ENCODE peak calls at places on chromosomes 13 and 19, in ten cellular contexts. N is heart right ventricle, B is fibroblast of lung, S is astrocyte, I is A673, U is HFF-Myc, A is suprapubic skin, J is endothelial cell, Z is mammary epithelial cell, C is dorsolateral prefrontal cortex. O is an unnamed sample.
A peak's percentile ranks its signal among the peaks of the same experiment; 100 is the strongest.

GRCh38 chr13:24050292-24050711 is 110.2 kb upstream of the SPATA13 start:
- DNase-seq in N (no peak), B (peak; percentile 79), S (peak; percentile 73), I (peak; percentile 28), U (peak; percentile 52), A (no peak), J (no peak), Z (peak; percentile 50), C (peak; percentile 59), O (no peak)

GRCh38 chr13:112210401-112210800 is 143.5 kb downstream of the SOX1 start:
- DNase-seq in N (no peak), B (no peak), S (no peak), I (peak; percentile 9), U (no peak), A (no peak), J (no peak), Z (no peak), C (no peak), O (no peak)

GRCh38 chr13:112714366-112714765 is 24.5 kb downstream of the ATP11A start:
- DNase-seq in N (no peak), B (no peak), S (no peak), I (no peak), U (no peak), A (peak; percentile 55), J (no peak), Z (no peak), C (no peak), O (no peak)

GRCh38 chr13:112074139-112074710 is 7.3 kb downstream of the SOX1 start:
- DNase-seq in N (no peak), B (no peak), S (no peak), I (no peak), U (no peak), A (no peak), J (no peak), Z (no peak), C (no peak), O (no peak)

GRCh38 chr13:43003010-43003409 is 11.0 kb upstream of the EPSTI1 start:
- DNase-seq in N (no peak), B (peak; percentile 53), S (no peak), I (no peak), U (no peak), A (no peak), J (no peak), Z (peak; percentile 89), C (no peak), O (no peak)

GRCh38 chr19:8638078-8638619 is 7.7 kb downstream of the NFILZ start:
- DNase-seq in N (no peak), B (peak; percentile 89), S (peak; percentile 82), I (peak; percentile 78), U (no peak), A (no peak), J (no peak), Z (no peak), C (peak; percentile 32), O (no peak)

GRCh38 chr13:100751826-100752225 is 77.2 kb upstream of the TMTC4 start:
- DNase-seq in N (no peak), B (no peak), S (no peak), I (peak; percentile 22), U (no peak), A (no peak), J (no peak), Z (no peak), C (no peak), O (no peak)

GRCh38 chr19:4376991-4377781 is 23.2 kb downstream of the SH3GL1 start:
- DNase-seq in N (no peak), B (peak; percentile 40), S (no peak), I (no peak), U (no peak), A (peak; percentile 70), J (no peak), Z (peak; percentile 62), C (no peak), O (no peak)

GRCh38 chr13:40492511-40492910 is 173.9 kb downstream of the FOXO1 start:
- DNase-seq in N (peak; percentile 65), B (no peak), S (no peak), I (no peak), U (no peak), A (no peak), J (no peak), Z (no peak), C (no peak), O (no peak)

GRCh38 chr13:99464441-99464949 is 36.8 kb upstream of the TM9SF2 start:
- DNase-seq in N (no peak), B (no peak), S (no peak), I (no peak), U (peak; percentile 59), A (no peak), J (no peak), Z (no peak), C (no peak), O (no peak)

GRCh38 chr13:20546559-20546958 is 20.4 kb upstream of the IFT88 start:
- DNase-seq in N (no peak), B (no peak), S (no peak), I (no peak), U (no peak), A (no peak), J (no peak), Z (no peak), C (no peak), O (no peak)

GRCh38 chr19:5893907-5894703 is 9.5 kb downstream of the NDUFA11 start:
- DNase-seq in N (peak; percentile 62), B (no peak), S (no peak), I (no peak), U (no peak), A (no peak), J (no peak), Z (no peak), C (no peak), O (no peak)

GRCh38 chr13:35468195-35468594 is 8.3 kb downstream of the MAB21L1 start:
- DNase-seq in N (no peak), B (peak; percentile 48), S (peak; percentile 39), I (no peak), U (no peak), A (no peak), J (no peak), Z (no peak), C (no peak), O (no peak)

GRCh38 chr19:574658-575526 is 2.5 kb downstream of the BSG start:
- DNase-seq in N (peak; percentile 66), B (peak; percentile 67), S (peak; percentile 58), I (no peak), U (no peak), A (peak; percentile 56), J (no peak), Z (no peak), C (no peak), O (no peak)

GRCh38 chr13:83895994-83896580 is 13.8 kb upstream of the SLITRK1 start:
- DNase-seq in N (no peak), B (peak; percentile 74), S (peak; percentile 67), I (no peak), U (no peak), A (no peak), J (no peak), Z (peak; percentile 94), C (no peak), O (no peak)

GRCh38 chr19:41792513-41793413 is 3.6 kb upstream of the CEACAM3 start:
- DNase-seq in N (peak; percentile 13), B (peak; percentile 70), S (peak; percentile 60), I (peak; percentile 79), U (no peak), A (no peak), J (peak; percentile 70), Z (peak; percentile 35), C (no peak), O (peak; percentile 25)

GRCh38 chr19:28020631-28021315 is 1192.2 kb downstream of the UQCRFS1 start:
- DNase-seq in N (no peak), B (no peak), S (no peak), I (no peak), U (no peak), A (no peak), J (no peak), Z (no peak), C (no peak), O (no peak)

GRCh38 chr19:2064788-2065524 is 13.9 kb upstream of the MKNK2 start:
- DNase-seq in N (no peak), B (no peak), S (no peak), I (no peak), U (no peak), A (peak; percentile 75), J (no peak), Z (no peak), C (peak; percentile 69), O (no peak)
- TF ChIP-seq CTCF in N (no peak), B (no peak), S (no peak), I (no peak), U (no peak), A (no peak), J (no peak), Z (no peak), C (no peak), O (no peak)

DNA sequence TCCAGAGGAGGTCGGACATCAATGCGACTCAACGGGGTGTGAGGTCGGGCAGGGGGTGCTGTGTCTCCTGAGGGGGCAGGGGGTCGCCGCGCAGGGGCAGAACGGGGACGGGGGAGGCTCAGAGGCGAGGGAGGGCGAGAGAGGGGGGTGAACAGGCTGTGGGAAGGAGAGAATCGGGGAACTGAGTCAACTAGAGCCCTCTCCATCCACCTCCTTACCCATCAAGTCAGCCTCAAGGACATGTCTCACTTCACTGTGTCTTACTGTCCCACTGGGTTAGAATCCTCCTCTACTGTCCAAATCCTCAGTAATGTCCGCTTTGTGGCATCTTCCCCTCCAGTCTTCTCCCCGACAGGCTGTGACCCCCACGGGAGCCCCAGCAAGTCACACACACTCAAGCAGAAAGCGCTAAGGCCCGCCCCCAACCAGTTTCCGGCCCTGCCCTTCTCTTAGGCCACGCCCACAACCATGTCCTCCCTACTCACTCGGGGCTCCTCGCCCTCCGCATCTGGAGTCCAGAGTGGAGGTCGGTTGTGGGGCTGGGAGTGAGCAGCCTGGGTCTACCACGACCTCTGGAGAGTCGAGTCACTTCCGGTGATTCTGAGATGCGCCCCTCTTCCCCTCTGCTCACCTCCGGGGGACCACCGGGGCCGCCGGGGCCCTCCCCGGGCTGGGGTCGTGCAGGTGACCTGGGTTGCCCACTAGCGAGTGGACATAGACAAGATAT is 9.3 kb downstream of the PLEKHA4 start:
- DNase-seq in N (no peak), B (no peak), S (no peak), I (no peak), U (no peak), A (no peak), J (no peak), Z (no peak), C (no peak), O (no peak)
- TF ChIP-seq CTCF in N (no peak), B (no peak), S (no peak), I (no peak), U (no peak), A (no peak), J (no peak), Z (no peak), C (no peak), O (no peak)

GRCh38 chr19:57613941-57614743 is at the start of gene ZNF134:
- DNase-seq in N (peak; percentile 94), B (peak; percentile 90), S (peak; percentile 83), I (peak; percentile 96), U (peak; percentile 65), A (peak; percentile 92), J (peak; percentile 86), Z (peak; percentile 82), C (peak; percentile 93), O (peak; percentile 87)
- TF ChIP-seq CTCF in N (no peak), B (peak; percentile 48), S (peak; percentile 9), I (no peak), U (peak; percentile 12), A (no peak), J (no peak), Z (peak; percentile 71), C (peak; percentile 64), O (no peak)

GRCh38 chr13:73945371-73945770 is 188.8 kb downstream of the KLF12 start:
- DNase-seq in N (no peak), B (no peak), S (no peak), I (peak; percentile 19), U (no peak), A (no peak), J (no peak), Z (no peak), C (no peak), O (no peak)
- TF ChIP-seq CTCF in N (no peak), B (no peak), S (no peak), I (no peak), U (no peak), A (no peak), J (no peak), Z (peak; percentile 16), C (no peak), O (no peak)